ENCODE peak calls at places on chromosomes 16 and 17, in four cellular contexts. P is AG04450; E is activated naive CD8-positive, alpha-beta T cell treated with anti-CD3 and anti-CD28 coated beads, Interleukin-2, amount 50 U/mL, for 16 hours; Z is fibroblast of the aortic adventitia. M is an unnamed sample.

GRCh38 chr16:79625738-79626137 is 25.2 kb upstream of the MAF start:
- DNase-seq in P (no peak), E (no peak), Z (no peak), M (no peak)

GRCh38 chr17:2954898-2955445 is 108.4 kb downstream of the OR1D5 start:
- DNase-seq in P (peak), E (no peak), Z (peak), M (peak)

GRCh38 chr17:28874750-28875149 is 19.9 kb downstream of the ERAL1 start:
- DNase-seq in P (no peak), E (no peak), Z (no peak), M (no peak)

GRCh38 chr17:80027043-80027435 is 8.6 kb downstream of the TBC1D16 start:
- DNase-seq in P (no peak), E (no peak), Z (no peak), M (no peak)

GRCh38 chr16:87457051-87457611 is 35.7 kb downstream of the ZCCHC14 start:
- DNase-seq in P (no peak), E (no peak), Z (peak), M (peak)

GRCh38 chr16:85137323-85138072 is 25.2 kb upstream of the CIBAR2 start:
- DNase-seq in P (peak), E (no peak), Z (peak), M (peak)

GRCh38 chr17:70752966-70753467 is 583.7 kb downstream of the KCNJ2 start:
- DNase-seq in P (no peak), E (no peak), Z (no peak), M (no peak)

GRCh38 chr16:6709736-6710135 is 622.9 kb upstream of the RBFOX1 start:
- DNase-seq in P (no peak), E (no peak), Z (no peak), M (no peak)

GRCh38 chr17:622356-622755 is 92.3 kb downstream of the VPS53 start:
- DNase-seq in P (peak), E (no peak), Z (no peak), M (peak)

GRCh38 chr17:48068491-48068961 is 20.4 kb downstream of the NFE2L1 start:
- DNase-seq in P (no peak), E (no peak), Z (peak), M (peak)

GRCh38 chr17:32446949-32447348 is 2.6 kb downstream of the PSMD11 start:
- DNase-seq in P (no peak), E (no peak), Z (no peak), M (no peak)

GRCh38 chr17:78940241-78940640 is 15.1 kb upstream of the TIMP2 start:
- DNase-seq in P (no peak), E (no peak), Z (no peak), M (no peak)

GRCh38 chr17:48239603-48239995 is 132.0 kb downstream of the SNX11 start:
- DNase-seq in P (no peak), E (no peak), Z (no peak), M (no peak)

GRCh38 chr16:17131351-17131750 is 339.4 kb downstream of the XYLT1 start:
- DNase-seq in P (no peak), E (no peak), Z (no peak), M (no peak)

GRCh38 chr16:80063028-80063767 is 462.7 kb upstream of the MAF start:
- DNase-seq in P (no peak), E (no peak), Z (no peak), M (no peak)

GRCh38 chr17:14297161-14297851 is 3.6 kb upstream of the HS3ST3B1 start:
- DNase-seq in P (no peak), E (no peak), Z (peak), M (peak)

GRCh38 chr17:2755941-2756724 is 6.7 kb upstream of the CCDC92B start:
- DNase-seq in P (no peak), E (no peak), Z (no peak), M (no peak)

GRCh38 chr16:12097523-12098428 is 121.2 kb downstream of the SNX29 start:
- DNase-seq in P (peak), E (no peak), Z (peak), M (peak)

GRCh38 chr16:49934557-49935260 is 78.8 kb upstream of the ZNF423 start:
- DNase-seq in P (no peak), E (no peak), Z (no peak), M (no peak)

GRCh38 chr16:19432429-19432828 is 14.7 kb downstream of the TMC5 start:
- DNase-seq in P (no peak), E (no peak), Z (no peak), M (peak)

GRCh38 chr17:63140255-63140654 is 174.2 kb downstream of the TANC2 start:
- DNase-seq in P (no peak), E (no peak), Z (peak), M (peak)

GRCh38 chr16:86059253-86060171 is 160.6 kb downstream of the IRF8 start:
- DNase-seq in P (no peak), E (no peak), Z (peak), M (peak)

GRCh38 chr16:27703121-27703520 is 153.2 kb downstream of the KATNIP start:
- DNase-seq in P (no peak), E (no peak), Z (no peak), M (no peak)

GRCh38 chr16:3640207-3640606 is 14.3 kb upstream of the DNASE1 start:
- DNase-seq in P (no peak), E (no peak), Z (no peak), M (no peak)

GRCh38 chr16:28504707-28505404 is 1.8 kb downstream of the IL27 start:
- DNase-seq in P (no peak), E (no peak), Z (no peak), M (no peak)

GRCh38 chr16:4200781-4201137 is 41.1 kb downstream of the SRL start:
- DNase-seq in P (no peak), E (no peak), Z (peak), M (peak)

GRCh38 chr17:1560582-1561170 is 1.9 kb downstream of the PITPNA start:
- DNase-seq in P (no peak), E (no peak), Z (no peak), M (no peak)

GRCh38 chr16:2467301-2468141 is 3.6 kb upstream of the NTN3 start:
- DNase-seq in P (no peak), E (no peak), Z (peak), M (peak)

GRCh38 chr16:26317885-26318284 is 626.1 kb downstream of the HS3ST4 start:
- DNase-seq in P (no peak), E (no peak), Z (no peak), M (no peak)

GRCh38 chr17:33686171-33686570 is 393.1 kb upstream of the ASIC2 start:
- DNase-seq in P (no peak), E (no peak), Z (no peak), M (no peak)

GRCh38 chr17:82301300-82301915 is 16.0 kb downstream of the CD7 start:
- DNase-seq in P (no peak), E (no peak), Z (no peak), M (no peak)